ENCODE peak calls at places on chromosomes 13 and 19, in ten cellular contexts. One of them, this sample, is unnamed.

GRCh38 chr13:31733066-31733465 is 6.3 kb upstream of the RXFP2 start:
- DNase-seq in body of pancreas: no peak
- DNase-seq in Caco-2: no peak
- DNase-seq in stimulated activated CD8-positive, alpha-beta memory T cell treated with anti-CD3 and anti-CD28 coated beads, Interleukin-15, amount 100 ng/mL, for 48 hours: no peak
- DNase-seq in NCI-H345: no peak
- DNase-seq in AG10803: no peak
- DNase-seq in activated CD4-positive, alpha-beta T cell treated with anti-CD3 and anti-CD28 coated beads, Interleukin-2, amount 50 U/mL, for 1 hour: no peak
- DNase-seq in aorta: no peak
- DNase-seq in ovary: no peak
- DNase-seq in esophagus muscularis mucosa: no peak
- DNase-seq in this sample: no peak

GRCh38 chr19:2809387-2810140 is 10.1 kb upstream of the ZNF554 start:
- DNase-seq in stimulated activated CD8-positive, alpha-beta memory T cell treated with anti-CD3 and anti-CD28 coated beads, Interleukin-15, amount 100 ng/mL, for 48 hours: no peak
- DNase-seq in AG10803: no peak
- DNase-seq in aorta: no peak
- DNase-seq in Caco-2: no peak
- DNase-seq in NCI-H345: no peak
- DNase-seq in esophagus muscularis mucosa: no peak
- DNase-seq in ovary: no peak
- DNase-seq in body of pancreas: no peak
- DNase-seq in activated CD4-positive, alpha-beta T cell treated with anti-CD3 and anti-CD28 coated beads, Interleukin-2, amount 50 U/mL, for 1 hour: no peak
- DNase-seq in this sample: no peak

GRCh38 chr13:72808917-72809500 is 27.1 kb downstream of the PIBF1 start:
- DNase-seq in stimulated activated CD8-positive, alpha-beta memory T cell treated with anti-CD3 and anti-CD28 coated beads, Interleukin-15, amount 100 ng/mL, for 48 hours: no peak
- DNase-seq in aorta: no peak
- DNase-seq in NCI-H345: peak; percentile 6
- DNase-seq in Caco-2: no peak
- DNase-seq in activated CD4-positive, alpha-beta T cell treated with anti-CD3 and anti-CD28 coated beads, Interleukin-2, amount 50 U/mL, for 1 hour: no peak
- DNase-seq in body of pancreas: no peak
- DNase-seq in ovary: no peak
- DNase-seq in esophagus muscularis mucosa: no peak
- DNase-seq in AG10803: peak; percentile 4
- DNase-seq in this sample: no peak

GRCh38 chr13:42539670-42540069 is 34.3 kb upstream of the TNFSF11 start:
- DNase-seq in esophagus muscularis mucosa: no peak
- DNase-seq in ovary: no peak
- DNase-seq in NCI-H345: no peak
- DNase-seq in Caco-2: no peak
- DNase-seq in stimulated activated CD8-positive, alpha-beta memory T cell treated with anti-CD3 and anti-CD28 coated beads, Interleukin-15, amount 100 ng/mL, for 48 hours: no peak
- DNase-seq in body of pancreas: no peak
- DNase-seq in activated CD4-positive, alpha-beta T cell treated with anti-CD3 and anti-CD28 coated beads, Interleukin-2, amount 50 U/mL, for 1 hour: no peak
- DNase-seq in aorta: no peak
- DNase-seq in AG10803: no peak
- DNase-seq in this sample: no peak

GRCh38 chr13:27170221-27170520 is 1.4 kb downstream of the USP12 start:
- DNase-seq in body of pancreas: no peak
- DNase-seq in esophagus muscularis mucosa: no peak
- DNase-seq in AG10803: peak; percentile 68
- DNase-seq in stimulated activated CD8-positive, alpha-beta memory T cell treated with anti-CD3 and anti-CD28 coated beads, Interleukin-15, amount 100 ng/mL, for 48 hours: no peak
- DNase-seq in activated CD4-positive, alpha-beta T cell treated with anti-CD3 and anti-CD28 coated beads, Interleukin-2, amount 50 U/mL, for 1 hour: no peak
- DNase-seq in NCI-H345: no peak
- DNase-seq in ovary: no peak
- DNase-seq in Caco-2: no peak
- DNase-seq in aorta: no peak
- DNase-seq in this sample: no peak

GRCh38 chr19:19461671-19462622 is 53.4 kb downstream of the TSSK6 start:
- DNase-seq in activated CD4-positive, alpha-beta T cell treated with anti-CD3 and anti-CD28 coated beads, Interleukin-2, amount 50 U/mL, for 1 hour: no peak
- DNase-seq in ovary: peak; percentile 81
- DNase-seq in stimulated activated CD8-positive, alpha-beta memory T cell treated with anti-CD3 and anti-CD28 coated beads, Interleukin-15, amount 100 ng/mL, for 48 hours: no peak
- DNase-seq in Caco-2: no peak
- DNase-seq in NCI-H345: peak; percentile 68
- DNase-seq in aorta: peak; percentile 72
- DNase-seq in esophagus muscularis mucosa: no peak
- DNase-seq in AG10803: no peak
- DNase-seq in body of pancreas: peak; percentile 76
- DNase-seq in this sample: no peak

GRCh38 chr13:36412736-36413135 is 19.6 kb upstream of the CCNA1 start:
- DNase-seq in AG10803: peak; percentile 4
- DNase-seq in NCI-H345: no peak
- DNase-seq in stimulated activated CD8-positive, alpha-beta memory T cell treated with anti-CD3 and anti-CD28 coated beads, Interleukin-15, amount 100 ng/mL, for 48 hours: no peak
- DNase-seq in aorta: no peak
- DNase-seq in body of pancreas: no peak
- DNase-seq in Caco-2: no peak
- DNase-seq in ovary: no peak
- DNase-seq in esophagus muscularis mucosa: no peak
- DNase-seq in activated CD4-positive, alpha-beta T cell treated with anti-CD3 and anti-CD28 coated beads, Interleukin-2, amount 50 U/mL, for 1 hour: no peak
- DNase-seq in this sample: no peak

GRCh38 chr13:91270031-91270430 is 77.5 kb upstream of the MIR17HG start:
- DNase-seq in Caco-2: no peak
- DNase-seq in stimulated activated CD8-positive, alpha-beta memory T cell treated with anti-CD3 and anti-CD28 coated beads, Interleukin-15, amount 100 ng/mL, for 48 hours: no peak
- DNase-seq in esophagus muscularis mucosa: no peak
- DNase-seq in NCI-H345: no peak
- DNase-seq in AG10803: no peak
- DNase-seq in body of pancreas: no peak
- DNase-seq in aorta: no peak
- DNase-seq in ovary: no peak
- DNase-seq in activated CD4-positive, alpha-beta T cell treated with anti-CD3 and anti-CD28 coated beads, Interleukin-2, amount 50 U/mL, for 1 hour: no peak
- DNase-seq in this sample: no peak

GRCh38 chr13:63517376-63517775 is 2101.7 kb upstream of the PCDH20 start:
- DNase-seq in body of pancreas: no peak
- DNase-seq in Caco-2: no peak
- DNase-seq in stimulated activated CD8-positive, alpha-beta memory T cell treated with anti-CD3 and anti-CD28 coated beads, Interleukin-15, amount 100 ng/mL, for 48 hours: no peak
- DNase-seq in aorta: no peak
- DNase-seq in esophagus muscularis mucosa: no peak
- DNase-seq in NCI-H345: no peak
- DNase-seq in ovary: no peak
- DNase-seq in AG10803: peak; percentile 75
- DNase-seq in activated CD4-positive, alpha-beta T cell treated with anti-CD3 and anti-CD28 coated beads, Interleukin-2, amount 50 U/mL, for 1 hour: no peak
- DNase-seq in this sample: no peak

GRCh38 chr19:46732966-46733692 is 12.7 kb upstream of the FKRP start:
- DNase-seq in aorta: peak; percentile 88
- DNase-seq in Caco-2: no peak
- DNase-seq in NCI-H345: no peak
- DNase-seq in esophagus muscularis mucosa: no peak
- DNase-seq in AG10803: no peak
- DNase-seq in stimulated activated CD8-positive, alpha-beta memory T cell treated with anti-CD3 and anti-CD28 coated beads, Interleukin-15, amount 100 ng/mL, for 48 hours: no peak
- DNase-seq in ovary: no peak
- DNase-seq in activated CD4-positive, alpha-beta T cell treated with anti-CD3 and anti-CD28 coated beads, Interleukin-2, amount 50 U/mL, for 1 hour: no peak
- DNase-seq in body of pancreas: no peak
- DNase-seq in this sample: no peak

GRCh38 chr13:74301200-74302063 is 167.2 kb upstream of the KLF12 start:
- DNase-seq in aorta: no peak
- DNase-seq in NCI-H345: no peak
- DNase-seq in activated CD4-positive, alpha-beta T cell treated with anti-CD3 and anti-CD28 coated beads, Interleukin-2, amount 50 U/mL, for 1 hour: no peak
- DNase-seq in stimulated activated CD8-positive, alpha-beta memory T cell treated with anti-CD3 and anti-CD28 coated beads, Interleukin-15, amount 100 ng/mL, for 48 hours: no peak
- DNase-seq in ovary: no peak
- DNase-seq in Caco-2: no peak
- DNase-seq in body of pancreas: no peak
- DNase-seq in esophagus muscularis mucosa: no peak
- DNase-seq in AG10803: no peak
- DNase-seq in this sample: no peak

GRCh38 chr19:22517496-22518411 is 95.6 kb upstream of the ZNF98 start:
- DNase-seq in ovary: peak; percentile 53
- DNase-seq in Caco-2: no peak
- DNase-seq in AG10803: no peak
- DNase-seq in esophagus muscularis mucosa: no peak
- DNase-seq in activated CD4-positive, alpha-beta T cell treated with anti-CD3 and anti-CD28 coated beads, Interleukin-2, amount 50 U/mL, for 1 hour: no peak
- DNase-seq in stimulated activated CD8-positive, alpha-beta memory T cell treated with anti-CD3 and anti-CD28 coated beads, Interleukin-15, amount 100 ng/mL, for 48 hours: no peak
- DNase-seq in NCI-H345: no peak
- DNase-seq in aorta: peak; percentile 55
- DNase-seq in body of pancreas: no peak
- DNase-seq in this sample: no peak

GRCh38 chr19:29666634-29667389 is 1.6 kb downstream of the PLEKHF1 start:
- DNase-seq in AG10803: peak; percentile 72
- DNase-seq in NCI-H345: no peak
- DNase-seq in stimulated activated CD8-positive, alpha-beta memory T cell treated with anti-CD3 and anti-CD28 coated beads, Interleukin-15, amount 100 ng/mL, for 48 hours: no peak
- DNase-seq in esophagus muscularis mucosa: no peak
- DNase-seq in Caco-2: no peak
- DNase-seq in aorta: peak; percentile 89
- DNase-seq in activated CD4-positive, alpha-beta T cell treated with anti-CD3 and anti-CD28 coated beads, Interleukin-2, amount 50 U/mL, for 1 hour: no peak
- DNase-seq in body of pancreas: peak; percentile 35
- DNase-seq in ovary: peak; percentile 82
- DNase-seq in this sample: no peak

GRCh38 chr13:107999751-108000150 is 215.6 kb downstream of the LIG4 start:
- DNase-seq in esophagus muscularis mucosa: no peak
- DNase-seq in AG10803: no peak
- DNase-seq in aorta: no peak
- DNase-seq in body of pancreas: no peak
- DNase-seq in ovary: no peak
- DNase-seq in Caco-2: no peak
- DNase-seq in NCI-H345: no peak
- DNase-seq in stimulated activated CD8-positive, alpha-beta memory T cell treated with anti-CD3 and anti-CD28 coated beads, Interleukin-15, amount 100 ng/mL, for 48 hours: no peak
- DNase-seq in activated CD4-positive, alpha-beta T cell treated with anti-CD3 and anti-CD28 coated beads, Interleukin-2, amount 50 U/mL, for 1 hour: no peak
- DNase-seq in this sample: no peak

GRCh38 chr13:33078268-33078667 is 62.0 kb downstream of the KL start:
- DNase-seq in body of pancreas: no peak
- DNase-seq in activated CD4-positive, alpha-beta T cell treated with anti-CD3 and anti-CD28 coated beads, Interleukin-2, amount 50 U/mL, for 1 hour: no peak
- DNase-seq in NCI-H345: no peak
- DNase-seq in ovary: no peak
- DNase-seq in aorta: no peak
- DNase-seq in stimulated activated CD8-positive, alpha-beta memory T cell treated with anti-CD3 and anti-CD28 coated beads, Interleukin-15, amount 100 ng/mL, for 48 hours: no peak
- DNase-seq in Caco-2: no peak
- DNase-seq in AG10803: no peak
- DNase-seq in esophagus muscularis mucosa: no peak
- DNase-seq in this sample: no peak

GRCh38 chr13:83162493-83162892 is 719.8 kb downstream of the SLITRK1 start:
- DNase-seq in Caco-2: no peak
- DNase-seq in activated CD4-positive, alpha-beta T cell treated with anti-CD3 and anti-CD28 coated beads, Interleukin-2, amount 50 U/mL, for 1 hour: no peak
- DNase-seq in stimulated activated CD8-positive, alpha-beta memory T cell treated with anti-CD3 and anti-CD28 coated beads, Interleukin-15, amount 100 ng/mL, for 48 hours: no peak
- DNase-seq in body of pancreas: no peak
- DNase-seq in esophagus muscularis mucosa: no peak
- DNase-seq in ovary: no peak
- DNase-seq in NCI-H345: no peak
- DNase-seq in AG10803: no peak
- DNase-seq in aorta: no peak
- DNase-seq in this sample: no peak

GRCh38 chr19:46303702-46304397 is 7.0 kb downstream of the HIF3A start:
- DNase-seq in esophagus muscularis mucosa: no peak
- DNase-seq in AG10803: no peak
- DNase-seq in ovary: peak; percentile 58
- DNase-seq in activated CD4-positive, alpha-beta T cell treated with anti-CD3 and anti-CD28 coated beads, Interleukin-2, amount 50 U/mL, for 1 hour: peak; percentile 5
- DNase-seq in aorta: peak; percentile 50
- DNase-seq in stimulated activated CD8-positive, alpha-beta memory T cell treated with anti-CD3 and anti-CD28 coated beads, Interleukin-15, amount 100 ng/mL, for 48 hours: no peak
- DNase-seq in NCI-H345: no peak
- DNase-seq in body of pancreas: peak; percentile 75
- DNase-seq in Caco-2: peak; percentile 98
- DNase-seq in this sample: no peak

GRCh38 chr13:83183439-83184149 is 698.7 kb downstream of the SLITRK1 start:
- DNase-seq in AG10803: no peak
- DNase-seq in stimulated activated CD8-positive, alpha-beta memory T cell treated with anti-CD3 and anti-CD28 coated beads, Interleukin-15, amount 100 ng/mL, for 48 hours: no peak
- DNase-seq in body of pancreas: no peak
- DNase-seq in aorta: no peak
- DNase-seq in esophagus muscularis mucosa: no peak
- DNase-seq in NCI-H345: no peak
- DNase-seq in Caco-2: no peak
- DNase-seq in ovary: no peak
- DNase-seq in activated CD4-positive, alpha-beta T cell treated with anti-CD3 and anti-CD28 coated beads, Interleukin-2, amount 50 U/mL, for 1 hour: no peak
- DNase-seq in this sample: no peak

GRCh38 chr19:47190167-47190727 is 40.8 kb downstream of the BBC3 start:
- DNase-seq in activated CD4-positive, alpha-beta T cell treated with anti-CD3 and anti-CD28 coated beads, Interleukin-2, amount 50 U/mL, for 1 hour: peak; percentile 62
- DNase-seq in ovary: peak; percentile 70
- DNase-seq in AG10803: peak; percentile 82
- DNase-seq in NCI-H345: no peak
- DNase-seq in Caco-2: peak; percentile 76
- DNase-seq in body of pancreas: peak; percentile 61
- DNase-seq in aorta: peak; percentile 86
- DNase-seq in stimulated activated CD8-positive, alpha-beta memory T cell treated with anti-CD3 and anti-CD28 coated beads, Interleukin-15, amount 100 ng/mL, for 48 hours: no peak
- DNase-seq in esophagus muscularis mucosa: no peak
- DNase-seq in this sample: peak; percentile 21

GRCh38 chr13:50682002-50682401 is 161.5 kb downstream of the DLEU7 start:
- DNase-seq in activated CD4-positive, alpha-beta T cell treated with anti-CD3 and anti-CD28 coated beads, Interleukin-2, amount 50 U/mL, for 1 hour: no peak
- DNase-seq in esophagus muscularis mucosa: no peak
- DNase-seq in AG10803: peak; percentile 47
- DNase-seq in ovary: no peak
- DNase-seq in body of pancreas: no peak
- DNase-seq in NCI-H345: no peak
- DNase-seq in aorta: no peak
- DNase-seq in Caco-2: no peak
- DNase-seq in stimulated activated CD8-positive, alpha-beta memory T cell treated with anti-CD3 and anti-CD28 coated beads, Interleukin-15, amount 100 ng/mL, for 48 hours: no peak
- DNase-seq in this sample: no peak

GRCh38 chr19:42150353-42150752 is 18.1 kb upstream of the POU2F2 start:
- DNase-seq in aorta: no peak
- DNase-seq in ovary: no peak
- DNase-seq in body of pancreas: peak; percentile 67
- DNase-seq in Caco-2: no peak
- DNase-seq in stimulated activated CD8-positive, alpha-beta memory T cell treated with anti-CD3 and anti-CD28 coated beads, Interleukin-15, amount 100 ng/mL, for 48 hours: no peak
- DNase-seq in esophagus muscularis mucosa: no peak
- DNase-seq in NCI-H345: peak; percentile 43
- DNase-seq in AG10803: no peak
- DNase-seq in activated CD4-positive, alpha-beta T cell treated with anti-CD3 and anti-CD28 coated beads, Interleukin-2, amount 50 U/mL, for 1 hour: no peak
- DNase-seq in this sample: peak; percentile 58

GRCh38 chr13:112903071-112903577 is 65.9 kb upstream of the MCF2L start:
- DNase-seq in Caco-2: no peak
- DNase-seq in AG10803: no peak
- DNase-seq in activated CD4-positive, alpha-beta T cell treated with anti-CD3 and anti-CD28 coated beads, Interleukin-2, amount 50 U/mL, for 1 hour: no peak
- DNase-seq in esophagus muscularis mucosa: no peak
- DNase-seq in NCI-H345: no peak
- DNase-seq in aorta: no peak
- DNase-seq in stimulated activated CD8-positive, alpha-beta memory T cell treated with anti-CD3 and anti-CD28 coated beads, Interleukin-15, amount 100 ng/mL, for 48 hours: no peak
- DNase-seq in body of pancreas: no peak
- DNase-seq in ovary: no peak
- DNase-seq in this sample: no peak

GRCh38 chr13:50793026-50793425 is 50.5 kb downstream of the DLEU7 start:
- DNase-seq in aorta: no peak
- DNase-seq in stimulated activated CD8-positive, alpha-beta memory T cell treated with anti-CD3 and anti-CD28 coated beads, Interleukin-15, amount 100 ng/mL, for 48 hours: no peak
- DNase-seq in ovary: no peak
- DNase-seq in activated CD4-positive, alpha-beta T cell treated with anti-CD3 and anti-CD28 coated beads, Interleukin-2, amount 50 U/mL, for 1 hour: no peak
- DNase-seq in body of pancreas: no peak
- DNase-seq in NCI-H345: no peak
- DNase-seq in Caco-2: no peak
- DNase-seq in esophagus muscularis mucosa: no peak
- DNase-seq in AG10803: no peak
- DNase-seq in this sample: no peak

GRCh38 chr13:108734676-108735075 is 105.3 kb downstream of the MYO16 start:
- DNase-seq in esophagus muscularis mucosa: no peak
- DNase-seq in Caco-2: peak; percentile 64
- DNase-seq in activated CD4-positive, alpha-beta T cell treated with anti-CD3 and anti-CD28 coated beads, Interleukin-2, amount 50 U/mL, for 1 hour: no peak
- DNase-seq in ovary: no peak
- DNase-seq in NCI-H345: no peak
- DNase-seq in body of pancreas: no peak
- DNase-seq in AG10803: no peak
- DNase-seq in stimulated activated CD8-positive, alpha-beta memory T cell treated with anti-CD3 and anti-CD28 coated beads, Interleukin-15, amount 100 ng/mL, for 48 hours: no peak
- DNase-seq in aorta: no peak
- DNase-seq in this sample: peak; percentile 2

GRCh38 chr13:100208596-100208995 is 119.7 kb downstream of the PCCA start:
- DNase-seq in stimulated activated CD8-positive, alpha-beta memory T cell treated with anti-CD3 and anti-CD28 coated beads, Interleukin-15, amount 100 ng/mL, for 48 hours: no peak
- DNase-seq in body of pancreas: no peak
- DNase-seq in ovary: no peak
- DNase-seq in esophagus muscularis mucosa: no peak
- DNase-seq in NCI-H345: no peak
- DNase-seq in aorta: no peak
- DNase-seq in Caco-2: no peak
- DNase-seq in activated CD4-positive, alpha-beta T cell treated with anti-CD3 and anti-CD28 coated beads, Interleukin-2, amount 50 U/mL, for 1 hour: no peak
- DNase-seq in AG10803: no peak
- DNase-seq in this sample: no peak

GRCh38 chr19:14536926-14537692 is 7.7 kb downstream of the TECR start:
- DNase-seq in activated CD4-positive, alpha-beta T cell treated with anti-CD3 and anti-CD28 coated beads, Interleukin-2, amount 50 U/mL, for 1 hour: peak; percentile 40
- DNase-seq in aorta: peak; percentile 82
- DNase-seq in body of pancreas: peak; percentile 85
- DNase-seq in NCI-H345: no peak
- DNase-seq in esophagus muscularis mucosa: no peak
- DNase-seq in AG10803: peak; percentile 40
- DNase-seq in ovary: peak; percentile 80
- DNase-seq in stimulated activated CD8-positive, alpha-beta memory T cell treated with anti-CD3 and anti-CD28 coated beads, Interleukin-15, amount 100 ng/mL, for 48 hours: no peak
- DNase-seq in Caco-2: peak; percentile 96
- DNase-seq in this sample: no peak

GRCh38 chr13:105346141-105346766 is 1189.2 kb downstream of the EFNB2 start:
- DNase-seq in Caco-2: no peak
- DNase-seq in stimulated activated CD8-positive, alpha-beta memory T cell treated with anti-CD3 and anti-CD28 coated beads, Interleukin-15, amount 100 ng/mL, for 48 hours: no peak
- DNase-seq in ovary: no peak
- DNase-seq in aorta: no peak
- DNase-seq in NCI-H345: no peak
- DNase-seq in esophagus muscularis mucosa: no peak
- DNase-seq in body of pancreas: no peak
- DNase-seq in AG10803: peak; percentile 69
- DNase-seq in activated CD4-positive, alpha-beta T cell treated with anti-CD3 and anti-CD28 coated beads, Interleukin-2, amount 50 U/mL, for 1 hour: no peak
- DNase-seq in this sample: no peak

This sample was measured in DMS153.